ENCODE peak calls at places on chromosomes 2 and 18, in seven cellular contexts. One of them, this sample, is unnamed.
A peak's percentile ranks its signal among the peaks of the same experiment; 100 is the strongest.

GRCh38 chr2:48085888-48086287 is 179.6 kb upstream of the FBXO11 start:
- DNase-seq in trophoblast cell: no peak
- DNase-seq in H1: no peak
- DNase-seq in neuronal stem cell: no peak
- DNase-seq in IMR-90: no peak
- DNase-seq in H9: no peak
- DNase-seq in mesenchymal stem cell: no peak
- DNase-seq in this sample: no peak

GRCh38 chr2:113390133-113390849 is 47.2 kb upstream of the ZNG1B start:
- DNase-seq in neuronal stem cell: peak; percentile 71
- DNase-seq in mesenchymal stem cell: peak; percentile 75
- DNase-seq in IMR-90: peak; percentile 79
- DNase-seq in H9: peak; percentile 79
- DNase-seq in H1: no peak
- DNase-seq in trophoblast cell: peak; percentile 94
- DNase-seq in this sample: peak; percentile 84

GRCh38 chr2:239594772-239595608 is 194.2 kb upstream of the HDAC4 start:
- DNase-seq in IMR-90: no peak
- DNase-seq in trophoblast cell: peak; percentile 55
- DNase-seq in H1: no peak
- DNase-seq in neuronal stem cell: no peak
- DNase-seq in mesenchymal stem cell: no peak
- DNase-seq in H9: peak; percentile 13
- DNase-seq in this sample: no peak

GRCh38 chr2:9252002-9252357 is 45.4 kb downstream of the ASAP2 start:
- DNase-seq in IMR-90: no peak
- DNase-seq in H1: no peak
- DNase-seq in mesenchymal stem cell: peak; percentile 61
- DNase-seq in H9: no peak
- DNase-seq in trophoblast cell: peak; percentile 76
- DNase-seq in neuronal stem cell: no peak
- DNase-seq in this sample: no peak

GRCh38 chr18:21272016-21272582 is 30.1 kb downstream of the GREB1L start:
- DNase-seq in neuronal stem cell: no peak
- DNase-seq in IMR-90: no peak
- DNase-seq in trophoblast cell: peak; percentile 42
- DNase-seq in mesenchymal stem cell: no peak
- DNase-seq in H1: no peak
- DNase-seq in H9: no peak
- DNase-seq in this sample: no peak

GRCh38 chr18:58580078-58580477 is 48.8 kb downstream of the ALPK2 start:
- DNase-seq in mesenchymal stem cell: peak; percentile 44
- DNase-seq in neuronal stem cell: no peak
- DNase-seq in H9: no peak
- DNase-seq in H1: no peak
- DNase-seq in IMR-90: peak; percentile 43
- DNase-seq in trophoblast cell: peak; percentile 49
- DNase-seq in this sample: no peak

GRCh38 chr18:24273596-24273995 is 124.0 kb downstream of the OSBPL1A start:
- DNase-seq in neuronal stem cell: no peak
- DNase-seq in H9: no peak
- DNase-seq in H1: no peak
- DNase-seq in trophoblast cell: peak; percentile 31
- DNase-seq in mesenchymal stem cell: no peak
- DNase-seq in IMR-90: peak; percentile 44
- DNase-seq in this sample: no peak

GRCh38 chr2:60819155-60819862 is 62.1 kb upstream of the REL start:
- DNase-seq in H9: no peak
- DNase-seq in H1: no peak
- DNase-seq in IMR-90: no peak
- DNase-seq in trophoblast cell: no peak
- DNase-seq in mesenchymal stem cell: no peak
- DNase-seq in neuronal stem cell: no peak
- DNase-seq in this sample: peak; percentile 20

GRCh38 chr2:46116616-46117015 is 180.6 kb upstream of the EPAS1 start:
- DNase-seq in mesenchymal stem cell: no peak
- DNase-seq in H9: no peak
- DNase-seq in H1: no peak
- DNase-seq in neuronal stem cell: no peak
- DNase-seq in trophoblast cell: peak; percentile 47
- DNase-seq in IMR-90: peak; percentile 18
- DNase-seq in this sample: no peak

GRCh38 chr18:56257215-56257614 is 381.2 kb downstream of the TXNL1 start:
- DNase-seq in trophoblast cell: peak; percentile 27
- DNase-seq in mesenchymal stem cell: peak; percentile 87
- DNase-seq in H1: no peak
- DNase-seq in H9: no peak
- DNase-seq in IMR-90: peak; percentile 96
- DNase-seq in neuronal stem cell: no peak
- DNase-seq in this sample: no peak

GRCh38 chr2:1769703-1770422 is 25.5 kb upstream of the PXDN start:
- DNase-seq in H9: peak; percentile 93
- DNase-seq in trophoblast cell: peak; percentile 88
- DNase-seq in H1: peak; percentile 95
- DNase-seq in neuronal stem cell: peak; percentile 65
- DNase-seq in IMR-90: peak; percentile 62
- DNase-seq in mesenchymal stem cell: peak; percentile 55
- DNase-seq in this sample: peak; percentile 92

DNA sequence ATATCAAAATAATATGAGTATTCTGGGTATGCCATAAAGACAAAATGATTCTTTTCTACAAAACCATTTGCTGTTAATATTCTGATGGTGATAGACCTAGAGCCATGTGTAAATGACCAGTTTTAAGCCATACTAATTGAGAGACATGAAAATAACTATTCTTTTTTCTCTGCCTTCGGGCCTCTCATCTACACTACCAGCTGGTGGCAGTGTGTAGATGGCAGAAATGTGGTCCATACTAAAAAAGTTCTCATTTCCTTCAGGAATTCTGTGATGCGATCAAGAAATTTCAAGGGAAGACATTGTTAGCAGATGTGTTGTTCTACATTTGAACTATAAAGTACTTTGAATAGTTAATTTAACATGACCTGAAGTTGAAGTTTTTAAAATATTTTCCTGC is 485.2 kb downstream of the TRIB2 start:
- DNase-seq in IMR-90: no peak
- DNase-seq in neuronal stem cell: no peak
- DNase-seq in trophoblast cell: peak; percentile 16
- DNase-seq in H1: no peak
- DNase-seq in H9: no peak
- DNase-seq in mesenchymal stem cell: no peak
- DNase-seq in this sample: peak; percentile 12
- H2BK5ac ChIP-seq in IMR-90: no peak overlapping the region
- H2BK5ac ChIP-seq in neuronal stem cell: no peak overlapping the region
- H2BK5ac ChIP-seq in trophoblast cell: no peak overlapping the region
- H2BK5ac ChIP-seq in H1: no peak overlapping the region
- H2BK5ac ChIP-seq in H9: no peak overlapping the region
- H2BK5ac ChIP-seq in mesenchymal stem cell: no peak overlapping the region
- H2BK5ac ChIP-seq in this sample: no peak overlapping the region

GRCh38 chr2:57693177-57693576 is 353.4 kb upstream of the VRK2 start:
- DNase-seq in H1: no peak
- DNase-seq in IMR-90: no peak
- DNase-seq in trophoblast cell: no peak
- DNase-seq in mesenchymal stem cell: no peak
- DNase-seq in H9: no peak
- DNase-seq in neuronal stem cell: no peak
- DNase-seq in this sample: no peak
- H2BK5ac ChIP-seq in H1: no peak overlapping the region
- H2BK5ac ChIP-seq in IMR-90: no peak overlapping the region
- H2BK5ac ChIP-seq in trophoblast cell: no peak overlapping the region
- H2BK5ac ChIP-seq in mesenchymal stem cell: no peak overlapping the region
- H2BK5ac ChIP-seq in H9: no peak overlapping the region
- H2BK5ac ChIP-seq in neuronal stem cell: no peak overlapping the region
- H2BK5ac ChIP-seq in this sample: no peak overlapping the region

DNA sequence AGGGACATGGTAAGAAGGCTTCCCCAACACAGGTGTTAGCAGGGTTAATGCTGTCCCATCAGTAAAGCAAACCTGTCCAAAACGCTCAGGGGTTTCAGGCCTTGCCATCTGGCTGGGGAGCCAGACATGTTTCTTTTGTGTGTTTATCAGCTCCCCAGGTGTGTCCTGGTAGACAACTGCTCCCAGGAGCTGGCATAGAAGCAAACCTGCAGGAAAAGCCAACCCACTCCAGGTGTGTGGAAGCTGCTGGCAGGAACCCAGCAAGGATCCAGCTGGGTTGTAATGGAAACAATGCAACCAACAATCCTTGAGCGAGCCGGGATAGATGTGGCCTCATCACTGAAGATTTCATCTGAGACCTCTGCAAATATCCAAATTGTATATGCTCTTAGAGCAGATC is 123.1 kb downstream of the RAB3GAP1 start:
- DNase-seq in trophoblast cell: no peak
- DNase-seq in mesenchymal stem cell: no peak
- DNase-seq in H9: no peak
- DNase-seq in H1: no peak
- DNase-seq in IMR-90: no peak
- DNase-seq in neuronal stem cell: no peak
- DNase-seq in this sample: no peak
- H2BK5ac ChIP-seq in trophoblast cell: no peak overlapping the region
- H2BK5ac ChIP-seq in mesenchymal stem cell: no peak overlapping the region
- H2BK5ac ChIP-seq in H9: no peak overlapping the region
- H2BK5ac ChIP-seq in H1: no peak overlapping the region
- H2BK5ac ChIP-seq in IMR-90: no peak overlapping the region
- H2BK5ac ChIP-seq in neuronal stem cell: no peak overlapping the region
- H2BK5ac ChIP-seq in this sample: no peak overlapping the region

GRCh38 chr2:83478037-83478436 is 981.0 kb downstream of the SUCLG1 start:
- DNase-seq in H1: no peak
- DNase-seq in H9: no peak
- DNase-seq in IMR-90: no peak
- DNase-seq in mesenchymal stem cell: no peak
- DNase-seq in neuronal stem cell: no peak
- DNase-seq in trophoblast cell: no peak
- DNase-seq in this sample: no peak
- H2BK5ac ChIP-seq in H1: no peak overlapping the region
- H2BK5ac ChIP-seq in H9: no peak overlapping the region
- H2BK5ac ChIP-seq in IMR-90: no peak overlapping the region
- H2BK5ac ChIP-seq in mesenchymal stem cell: no peak overlapping the region
- H2BK5ac ChIP-seq in neuronal stem cell: no peak overlapping the region
- H2BK5ac ChIP-seq in trophoblast cell: no peak overlapping the region
- H2BK5ac ChIP-seq in this sample: no peak overlapping the region

GRCh38 chr2:121038031-121038430 is 247.0 kb downstream of the TFCP2L1 start:
- DNase-seq in neuronal stem cell: no peak
- DNase-seq in trophoblast cell: no peak
- DNase-seq in H1: peak; percentile 13
- DNase-seq in mesenchymal stem cell: no peak
- DNase-seq in IMR-90: no peak
- DNase-seq in H9: no peak
- DNase-seq in this sample: no peak
- H2BK5ac ChIP-seq in neuronal stem cell: no peak overlapping the region
- H2BK5ac ChIP-seq in trophoblast cell: no peak overlapping the region
- H2BK5ac ChIP-seq in H1: no peak overlapping the region
- H2BK5ac ChIP-seq in mesenchymal stem cell: no peak overlapping the region
- H2BK5ac ChIP-seq in IMR-90: no peak overlapping the region
- H2BK5ac ChIP-seq in H9: no peak overlapping the region
- H2BK5ac ChIP-seq in this sample: no peak overlapping the region

GRCh38 chr2:106724301-106724794 is 161.6 kb downstream of the ST6GAL2 start:
- DNase-seq in mesenchymal stem cell: no peak
- DNase-seq in H9: no peak
- DNase-seq in neuronal stem cell: no peak
- DNase-seq in H1: no peak
- DNase-seq in IMR-90: no peak
- DNase-seq in trophoblast cell: no peak
- DNase-seq in this sample: no peak

DNA sequence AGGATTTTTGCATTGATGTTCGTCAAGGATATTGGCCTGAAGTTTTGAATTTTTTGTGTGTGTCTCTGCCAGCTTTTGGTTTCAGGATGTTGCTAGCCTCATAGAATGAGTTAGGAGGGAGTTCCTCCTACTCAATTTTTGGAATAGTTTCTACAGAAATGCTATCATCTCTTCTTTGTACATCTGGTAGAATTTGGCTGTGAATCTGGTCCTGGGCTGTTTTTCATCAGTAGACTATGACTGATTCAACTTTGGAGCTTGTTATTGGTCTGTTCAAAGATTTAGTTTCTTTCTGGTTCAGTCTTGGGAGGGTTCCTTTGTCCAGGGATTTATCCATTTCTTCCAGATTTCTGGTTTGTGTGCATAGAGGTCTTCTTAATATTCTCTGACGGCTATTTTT is 166.7 kb downstream of the ST6GAL2 start:
- DNase-seq in IMR-90: no peak
- DNase-seq in trophoblast cell: no peak
- DNase-seq in H9: no peak
- DNase-seq in neuronal stem cell: no peak
- DNase-seq in H1: no peak
- DNase-seq in mesenchymal stem cell: no peak
- DNase-seq in this sample: no peak
- H2BK5ac ChIP-seq in IMR-90: no peak overlapping the region
- H2BK5ac ChIP-seq in trophoblast cell: no peak overlapping the region
- H2BK5ac ChIP-seq in H9: no peak overlapping the region
- H2BK5ac ChIP-seq in neuronal stem cell: no peak overlapping the region
- H2BK5ac ChIP-seq in H1: no peak overlapping the region
- H2BK5ac ChIP-seq in mesenchymal stem cell: no peak overlapping the region
- H2BK5ac ChIP-seq in this sample: no peak overlapping the region

DNA sequence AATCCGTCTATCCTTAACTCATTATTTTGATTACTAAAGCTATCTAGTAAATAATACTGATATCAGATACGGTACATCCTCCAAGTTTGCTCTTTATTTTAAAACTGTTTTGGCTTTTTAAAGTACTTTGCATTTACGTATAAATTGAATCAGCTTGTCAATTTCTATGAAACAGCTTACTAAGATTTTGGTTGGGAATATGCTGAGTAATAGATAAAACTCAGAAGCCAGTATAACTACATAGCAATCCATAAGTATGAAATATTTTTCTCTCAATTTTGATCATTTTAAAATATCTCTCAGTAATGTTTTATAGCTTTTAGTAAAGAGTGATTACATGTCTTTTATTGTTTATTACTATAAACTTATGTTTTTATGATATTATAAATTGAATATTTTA is 116.2 kb upstream of the SOX11 start:
- DNase-seq in neuronal stem cell: no peak
- DNase-seq in H1: no peak
- DNase-seq in mesenchymal stem cell: no peak
- DNase-seq in H9: no peak
- DNase-seq in trophoblast cell: no peak
- DNase-seq in IMR-90: no peak
- DNase-seq in this sample: no peak
- H2BK5ac ChIP-seq in neuronal stem cell: no peak overlapping the region
- H2BK5ac ChIP-seq in H1: no peak overlapping the region
- H2BK5ac ChIP-seq in mesenchymal stem cell: no peak overlapping the region
- H2BK5ac ChIP-seq in H9: no peak overlapping the region
- H2BK5ac ChIP-seq in trophoblast cell: no peak overlapping the region
- H2BK5ac ChIP-seq in IMR-90: no peak overlapping the region
- H2BK5ac ChIP-seq in this sample: no peak overlapping the region

GRCh38 chr2:43400508-43400907 is 174.1 kb upstream of the ZFP36L2 start:
- DNase-seq in H1: no peak
- DNase-seq in H9: no peak
- DNase-seq in neuronal stem cell: no peak
- DNase-seq in mesenchymal stem cell: peak; percentile 48
- DNase-seq in IMR-90: peak; percentile 22
- DNase-seq in trophoblast cell: no peak
- DNase-seq in this sample: no peak
- H2BK5ac ChIP-seq in H1: no peak overlapping the region
- H2BK5ac ChIP-seq in H9: no peak overlapping the region
- H2BK5ac ChIP-seq in neuronal stem cell: no peak overlapping the region
- H2BK5ac ChIP-seq in mesenchymal stem cell: no peak overlapping the region
- H2BK5ac ChIP-seq in IMR-90: peak overlapping the region; percentile 27
- H2BK5ac ChIP-seq in trophoblast cell: no peak overlapping the region
- H2BK5ac ChIP-seq in this sample: no peak overlapping the region

GRCh38 chr18:36770315-36770946 is 58.4 kb downstream of the TPGS2 start:
- DNase-seq in IMR-90: no peak
- DNase-seq in H9: no peak
- DNase-seq in mesenchymal stem cell: no peak
- DNase-seq in H1: no peak
- DNase-seq in trophoblast cell: no peak
- DNase-seq in neuronal stem cell: no peak
- DNase-seq in this sample: no peak
- H2BK5ac ChIP-seq in IMR-90: no peak overlapping the region
- H2BK5ac ChIP-seq in H9: no peak overlapping the region
- H2BK5ac ChIP-seq in mesenchymal stem cell: no peak overlapping the region
- H2BK5ac ChIP-seq in H1: no peak overlapping the region
- H2BK5ac ChIP-seq in trophoblast cell: no peak overlapping the region
- H2BK5ac ChIP-seq in neuronal stem cell: no peak overlapping the region
- H2BK5ac ChIP-seq in this sample: no peak overlapping the region

This sample was measured in mesendoderm.